ENCODE peak calls at places on chromosome 10, in ten cellular contexts. P, V, D, X, H, L, C, A, I and G are unnamed samples.
A peak's percentile ranks its signal among the peaks of the same experiment; 100 is the strongest.

GRCh38 chr10:16867556-16867955 is 50.3 kb upstream of the RSU1 start:
- DNase-seq in D (peak; percentile 59), A (no peak), L (no peak), P (peak; percentile 65), H (peak; percentile 43), V (peak; percentile 67), I (no peak), C (no peak), X (no peak), G (peak; percentile 12)

GRCh38 chr10:11210211-11210922 is 192.7 kb downstream of the CELF2 start:
- DNase-seq in I (no peak), L (no peak), H (no peak), X (no peak), A (no peak), V (no peak), C (no peak), D (no peak), P (peak; percentile 13), G (no peak)

GRCh38 chr10:71728218-71728737 is 8.7 kb upstream of the C10orf105 start:
- DNase-seq in X (no peak), L (no peak), C (peak; percentile 84), A (no peak), P (no peak), H (no peak), D (no peak), I (no peak), V (no peak), G (no peak)

GRCh38 chr10:131514454-131514853 is 202.9 kb upstream of the TCERG1L start:
- DNase-seq in L (no peak), A (no peak), I (no peak), D (peak; percentile 42), P (peak; percentile 23), H (no peak), V (peak; percentile 2), X (no peak), C (no peak), G (no peak)

GRCh38 chr10:100359030-100359432 is 12.0 kb downstream of the SCD start:
- DNase-seq in H (no peak), I (no peak), V (no peak), A (no peak), P (no peak), C (no peak), D (no peak), L (no peak), X (no peak), G (no peak)

GRCh38 chr10:72729528-72729927 is 37.6 kb downstream of the MCU start:
- DNase-seq in C (no peak), X (no peak), D (no peak), A (no peak), L (no peak), I (no peak), H (no peak), P (no peak), V (peak; percentile 49), G (no peak)

GRCh38 chr10:11625019-11625735 is 13.7 kb upstream of the USP6NL start:
- DNase-seq in C (no peak), X (no peak), I (no peak), A (no peak), H (no peak), V (no peak), P (no peak), D (no peak), L (no peak), G (no peak)

GRCh38 chr10:46092523-46093195 is 46.6 kb upstream of the MSMB start:
- DNase-seq in P (no peak), V (no peak), A (no peak), X (no peak), L (no peak), I (no peak), H (no peak), C (no peak), D (no peak), G (no peak)

GRCh38 chr10:17660921-17661320 is 17.0 kb downstream of the STAM start:
- DNase-seq in L (no peak), V (peak; percentile 24), I (no peak), A (no peak), X (no peak), D (no peak), H (no peak), P (no peak), C (no peak), G (no peak)

GRCh38 chr10:103839867-103840746 is 15.3 kb downstream of the SH3PXD2A start:
- DNase-seq in I (peak; percentile 83), V (no peak), D (no peak), L (peak; percentile 79), X (peak; percentile 87), H (no peak), A (no peak), C (peak; percentile 77), P (no peak), G (no peak)

DNA sequence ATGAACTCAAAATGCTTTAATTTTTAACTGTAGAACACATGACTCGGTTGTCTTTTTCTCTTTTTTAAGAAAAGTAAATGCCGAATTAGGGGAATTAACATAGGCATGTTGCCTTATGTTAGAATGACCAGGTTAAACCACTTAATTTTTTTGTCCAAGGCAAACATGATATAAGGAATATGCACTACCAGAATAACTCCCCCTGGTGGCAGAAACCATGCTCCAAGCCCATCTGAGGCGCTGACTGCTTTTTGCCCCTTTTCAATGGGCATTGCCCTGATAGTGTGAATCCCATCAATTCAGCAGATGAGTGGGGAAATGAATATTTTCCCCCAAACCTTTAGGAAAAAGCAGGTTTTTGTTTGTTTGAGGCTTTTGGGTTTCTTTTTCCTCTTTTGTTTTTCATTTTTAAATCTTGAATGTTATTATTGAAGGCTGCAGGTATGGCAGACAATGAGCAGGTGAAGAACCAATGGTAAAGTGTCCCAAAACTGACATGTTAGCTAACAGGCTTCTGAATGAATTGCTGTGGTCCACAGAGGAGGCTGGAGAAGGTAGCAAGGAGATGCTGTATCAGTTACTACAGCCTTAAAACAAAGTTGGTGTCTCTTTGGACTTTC is 284.3 kb downstream of the SORCS3 start:
- DNase-seq in X (peak; percentile 76), H (peak; percentile 42), V (peak; percentile 23), C (no peak), L (peak; percentile 16), P (peak; percentile 45), A (no peak), D (no peak), I (no peak), G (no peak)
- TF ChIP-seq CTCF in X (peak; percentile 27), H (peak; percentile 40), V (no peak), C (peak; percentile 44), L (peak; percentile 75), P (peak; percentile 50), A (peak; percentile 54), D (peak; percentile 80), I (peak; percentile 42), G (peak; percentile 47)

DNA sequence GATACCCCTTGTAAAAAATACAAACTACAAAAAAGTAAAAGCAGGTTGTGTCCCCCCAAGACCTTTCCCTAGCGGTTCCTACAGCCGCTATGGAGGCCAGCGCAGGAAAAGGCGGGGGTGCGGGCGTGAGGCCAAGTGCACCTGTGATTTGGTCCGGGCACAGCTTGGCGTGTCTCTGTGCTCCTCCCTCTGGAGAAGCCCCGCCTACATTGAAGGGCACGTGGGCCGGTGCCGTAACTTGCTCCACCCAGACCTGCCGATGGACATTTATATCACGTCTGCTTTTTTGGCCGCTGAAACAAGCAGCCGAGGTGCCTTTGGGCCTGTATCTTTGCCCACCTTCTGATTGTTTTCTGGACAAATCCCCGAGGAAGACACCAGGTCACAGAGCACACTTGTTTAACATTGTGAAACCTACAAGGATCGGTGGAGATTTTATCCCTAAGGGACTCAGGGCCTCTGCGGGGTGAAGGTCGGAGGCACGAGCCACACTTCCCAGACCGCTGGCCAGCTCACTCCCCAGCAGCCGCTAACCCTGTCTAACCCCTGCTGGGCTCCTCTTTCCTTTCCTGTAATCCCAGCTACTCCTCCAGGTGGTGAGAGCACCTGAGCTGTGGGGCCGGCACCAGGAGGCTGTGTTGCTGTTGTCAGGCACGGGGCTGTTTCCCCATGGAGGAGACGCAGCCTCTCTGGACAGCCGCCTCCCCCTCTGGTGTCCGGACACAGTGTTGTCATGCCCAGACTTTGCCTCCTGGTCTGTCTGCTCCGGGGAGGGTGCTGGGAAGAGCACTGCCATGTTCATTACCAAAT is 18.8 kb upstream of the INPP5A start:
- DNase-seq in I (peak; percentile 79), L (peak; percentile 86), C (peak; percentile 75), X (peak; percentile 80), P (no peak), V (no peak), D (no peak), H (no peak), A (peak; percentile 43), G (no peak)
- H3K4me3 ChIP-seq in I (peak overlapping the region; percentile 53), L (peak overlapping the region; percentile 64), C (no peak overlapping the region), X (peak overlapping the region; percentile 29), P (no peak overlapping the region), V (no peak overlapping the region), D (no peak overlapping the region), H (no peak overlapping the region), A (no peak overlapping the region), G (no peak overlapping the region)

GRCh38 chr10:123245264-123245663 is 91.1 kb downstream of the BUB3 start:
- DNase-seq in D (no peak), L (no peak), V (no peak), H (no peak), C (no peak), I (no peak), P (no peak), A (no peak), X (no peak), G (no peak)
- TF ChIP-seq CTCF in D (peak; percentile 1), L (no peak), V (no peak), H (no peak), C (no peak), I (no peak), P (no peak), A (no peak), X (no peak), G (no peak)

GRCh38 chr10:43727935-43728334 is 79.3 kb upstream of the ZNF32 start:
- DNase-seq in C (peak; percentile 38), D (no peak), H (no peak), I (no peak), L (no peak), V (no peak), P (no peak), X (no peak), A (no peak), G (no peak)
- H3K4me3 ChIP-seq in C (no peak overlapping the region), D (no peak overlapping the region), H (no peak overlapping the region), I (no peak overlapping the region), L (no peak overlapping the region), V (no peak overlapping the region), P (no peak overlapping the region), X (no peak overlapping the region), A (no peak overlapping the region), G (no peak overlapping the region)